ENCODE peak calls at places on chromosomes 12 and 14, in nine cellular contexts. One of them, this sample, is unnamed.
A peak's percentile ranks its signal among the peaks of the same experiment; 100 is the strongest.

GRCh38 chr14:33229269-33229924 is 290.7 kb downstream of the NPAS3 start:
- DNase-seq in CD4-positive, alpha-beta T cell: no peak
- DNase-seq in cardiac muscle cell: peak; percentile 18
- DNase-seq in CD8-positive, alpha-beta T cell: no peak
- DNase-seq in OCI-LY7: no peak
- DNase-seq in cardiac fibroblast: no peak
- DNase-seq in A549: no peak
- DNase-seq in heart left ventricle: no peak
- DNase-seq in omental fat pad: no peak
- DNase-seq in this sample: no peak

GRCh38 chr12:20194171-20194570 is 174.2 kb upstream of the PDE3A start:
- DNase-seq in OCI-LY7: no peak
- DNase-seq in CD8-positive, alpha-beta T cell: no peak
- DNase-seq in omental fat pad: no peak
- DNase-seq in cardiac muscle cell: peak; percentile 69
- DNase-seq in CD4-positive, alpha-beta T cell: no peak
- DNase-seq in heart left ventricle: no peak
- DNase-seq in cardiac fibroblast: peak; percentile 32
- DNase-seq in A549: no peak
- DNase-seq in this sample: no peak

GRCh38 chr12:12506541-12506940 is 56.1 kb downstream of the DUSP16 start:
- DNase-seq in heart left ventricle: peak; percentile 43
- DNase-seq in omental fat pad: no peak
- DNase-seq in CD4-positive, alpha-beta T cell: no peak
- DNase-seq in cardiac fibroblast: peak; percentile 60
- DNase-seq in CD8-positive, alpha-beta T cell: no peak
- DNase-seq in A549: no peak
- DNase-seq in cardiac muscle cell: peak; percentile 66
- DNase-seq in OCI-LY7: no peak
- DNase-seq in this sample: no peak

GRCh38 chr14:72503696-72504368 is 390.1 kb downstream of the DPF3 start:
- DNase-seq in A549: no peak
- DNase-seq in heart left ventricle: no peak
- DNase-seq in cardiac fibroblast: peak; percentile 64
- DNase-seq in CD8-positive, alpha-beta T cell: no peak
- DNase-seq in OCI-LY7: no peak
- DNase-seq in omental fat pad: no peak
- DNase-seq in CD4-positive, alpha-beta T cell: no peak
- DNase-seq in cardiac muscle cell: peak; percentile 12
- DNase-seq in this sample: no peak

GRCh38 chr12:124745468-124745890 is 118.2 kb downstream of the SCARB1 start:
- DNase-seq in heart left ventricle: no peak
- DNase-seq in omental fat pad: no peak
- DNase-seq in cardiac fibroblast: no peak
- DNase-seq in A549: no peak
- DNase-seq in CD4-positive, alpha-beta T cell: no peak
- DNase-seq in OCI-LY7: no peak
- DNase-seq in CD8-positive, alpha-beta T cell: no peak
- DNase-seq in cardiac muscle cell: no peak
- DNase-seq in this sample: no peak

GRCh38 chr12:2453076-2453806 is 341.5 kb upstream of the FKBP4 start:
- DNase-seq in omental fat pad: no peak
- DNase-seq in OCI-LY7: no peak
- DNase-seq in CD8-positive, alpha-beta T cell: no peak
- DNase-seq in cardiac muscle cell: no peak
- DNase-seq in heart left ventricle: no peak
- DNase-seq in CD4-positive, alpha-beta T cell: no peak
- DNase-seq in cardiac fibroblast: peak; percentile 61
- DNase-seq in A549: no peak
- DNase-seq in this sample: no peak

GRCh38 chr12:68043446-68043845 is 54.2 kb downstream of the IFNG-AS1 start:
- DNase-seq in heart left ventricle: no peak
- DNase-seq in omental fat pad: no peak
- DNase-seq in cardiac muscle cell: no peak
- DNase-seq in CD8-positive, alpha-beta T cell: no peak
- DNase-seq in CD4-positive, alpha-beta T cell: no peak
- DNase-seq in OCI-LY7: no peak
- DNase-seq in A549: no peak
- DNase-seq in cardiac fibroblast: no peak
- DNase-seq in this sample: no peak

GRCh38 chr12:79187032-79187431 is 322.5 kb downstream of the SYT1 start:
- DNase-seq in CD4-positive, alpha-beta T cell: no peak
- DNase-seq in cardiac muscle cell: no peak
- DNase-seq in heart left ventricle: no peak
- DNase-seq in omental fat pad: no peak
- DNase-seq in A549: no peak
- DNase-seq in CD8-positive, alpha-beta T cell: no peak
- DNase-seq in OCI-LY7: no peak
- DNase-seq in cardiac fibroblast: no peak
- DNase-seq in this sample: no peak

GRCh38 chr14:28895389-28895788 is 128.8 kb downstream of the FOXG1 start:
- DNase-seq in cardiac muscle cell: no peak
- DNase-seq in A549: no peak
- DNase-seq in omental fat pad: no peak
- DNase-seq in heart left ventricle: no peak
- DNase-seq in cardiac fibroblast: no peak
- DNase-seq in OCI-LY7: no peak
- DNase-seq in CD8-positive, alpha-beta T cell: no peak
- DNase-seq in CD4-positive, alpha-beta T cell: no peak
- DNase-seq in this sample: no peak

GRCh38 chr12:130715150-130715995 is 726 bp downstream of the RIMBP2 start:
- DNase-seq in heart left ventricle: no peak
- DNase-seq in cardiac muscle cell: no peak
- DNase-seq in CD4-positive, alpha-beta T cell: no peak
- DNase-seq in omental fat pad: no peak
- DNase-seq in A549: no peak
- DNase-seq in OCI-LY7: no peak
- DNase-seq in CD8-positive, alpha-beta T cell: no peak
- DNase-seq in cardiac fibroblast: no peak
- DNase-seq in this sample: no peak

GRCh38 chr12:105315130-105315529 is 15.4 kb upstream of the C12orf75 start:
- DNase-seq in CD8-positive, alpha-beta T cell: no peak
- DNase-seq in cardiac muscle cell: no peak
- DNase-seq in OCI-LY7: no peak
- DNase-seq in CD4-positive, alpha-beta T cell: no peak
- DNase-seq in heart left ventricle: no peak
- DNase-seq in cardiac fibroblast: no peak
- DNase-seq in omental fat pad: no peak
- DNase-seq in A549: no peak
- DNase-seq in this sample: no peak

GRCh38 chr14:79077096-79077495 is 906.9 kb downstream of the NRXN3 start:
- DNase-seq in OCI-LY7: no peak
- DNase-seq in A549: no peak
- DNase-seq in cardiac muscle cell: no peak
- DNase-seq in CD8-positive, alpha-beta T cell: no peak
- DNase-seq in omental fat pad: no peak
- DNase-seq in heart left ventricle: no peak
- DNase-seq in cardiac fibroblast: no peak
- DNase-seq in CD4-positive, alpha-beta T cell: no peak
- DNase-seq in this sample: no peak

GRCh38 chr14:61063461-61063860 is 82.4 kb downstream of the SLC38A6 start:
- DNase-seq in OCI-LY7: no peak
- DNase-seq in cardiac muscle cell: no peak
- DNase-seq in heart left ventricle: no peak
- DNase-seq in CD8-positive, alpha-beta T cell: no peak
- DNase-seq in CD4-positive, alpha-beta T cell: no peak
- DNase-seq in omental fat pad: no peak
- DNase-seq in cardiac fibroblast: no peak
- DNase-seq in A549: no peak
- DNase-seq in this sample: no peak

GRCh38 chr14:61064866-61065265 is 83.8 kb downstream of the SLC38A6 start:
- DNase-seq in heart left ventricle: no peak
- DNase-seq in omental fat pad: no peak
- DNase-seq in cardiac fibroblast: no peak
- DNase-seq in cardiac muscle cell: no peak
- DNase-seq in A549: no peak
- DNase-seq in CD8-positive, alpha-beta T cell: no peak
- DNase-seq in OCI-LY7: no peak
- DNase-seq in CD4-positive, alpha-beta T cell: no peak
- DNase-seq in this sample: no peak

GRCh38 chr14:61065671-61066070 is 84.6 kb downstream of the SLC38A6 start:
- DNase-seq in OCI-LY7: no peak
- DNase-seq in CD4-positive, alpha-beta T cell: no peak
- DNase-seq in heart left ventricle: no peak
- DNase-seq in cardiac fibroblast: no peak
- DNase-seq in omental fat pad: no peak
- DNase-seq in A549: no peak
- DNase-seq in cardiac muscle cell: no peak
- DNase-seq in CD8-positive, alpha-beta T cell: no peak
- DNase-seq in this sample: no peak

DNA sequence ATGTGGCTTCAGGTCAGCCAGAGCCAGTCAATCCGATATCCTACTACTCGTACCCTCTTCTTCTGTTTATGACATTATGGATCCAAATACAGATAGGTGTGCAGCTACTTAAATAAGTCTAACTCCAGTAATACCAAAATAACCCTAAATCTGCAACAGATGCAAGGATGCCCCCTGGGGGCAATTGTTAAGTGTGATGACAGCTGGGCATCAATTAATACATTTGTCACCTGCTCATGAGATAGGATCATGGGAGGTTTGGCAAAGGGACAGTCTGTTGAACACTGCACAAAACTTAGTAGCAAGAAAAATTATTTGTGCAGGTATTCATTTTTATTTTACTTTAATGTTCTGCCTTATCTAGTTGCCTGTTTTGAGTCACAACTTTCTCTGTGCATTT is 83.2 kb downstream of the SLC38A6 start:
- DNase-seq in CD8-positive, alpha-beta T cell: no peak
- DNase-seq in cardiac muscle cell: no peak
- DNase-seq in OCI-LY7: peak; percentile 20
- DNase-seq in CD4-positive, alpha-beta T cell: no peak
- DNase-seq in A549: no peak
- DNase-seq in heart left ventricle: no peak
- DNase-seq in cardiac fibroblast: no peak
- DNase-seq in omental fat pad: no peak
- DNase-seq in this sample: no peak
- TF ChIP-seq CTCF in CD8-positive, alpha-beta T cell: no peak
- TF ChIP-seq CTCF in cardiac muscle cell: no peak
- TF ChIP-seq CTCF in OCI-LY7: peak; percentile 68
- TF ChIP-seq CTCF in CD4-positive, alpha-beta T cell: no peak
- TF ChIP-seq CTCF in A549: peak; percentile 5
- TF ChIP-seq CTCF in heart left ventricle: no peak
- TF ChIP-seq CTCF in cardiac fibroblast: no peak
- TF ChIP-seq CTCF in omental fat pad: no peak
- TF ChIP-seq CTCF in this sample: no peak

DNA sequence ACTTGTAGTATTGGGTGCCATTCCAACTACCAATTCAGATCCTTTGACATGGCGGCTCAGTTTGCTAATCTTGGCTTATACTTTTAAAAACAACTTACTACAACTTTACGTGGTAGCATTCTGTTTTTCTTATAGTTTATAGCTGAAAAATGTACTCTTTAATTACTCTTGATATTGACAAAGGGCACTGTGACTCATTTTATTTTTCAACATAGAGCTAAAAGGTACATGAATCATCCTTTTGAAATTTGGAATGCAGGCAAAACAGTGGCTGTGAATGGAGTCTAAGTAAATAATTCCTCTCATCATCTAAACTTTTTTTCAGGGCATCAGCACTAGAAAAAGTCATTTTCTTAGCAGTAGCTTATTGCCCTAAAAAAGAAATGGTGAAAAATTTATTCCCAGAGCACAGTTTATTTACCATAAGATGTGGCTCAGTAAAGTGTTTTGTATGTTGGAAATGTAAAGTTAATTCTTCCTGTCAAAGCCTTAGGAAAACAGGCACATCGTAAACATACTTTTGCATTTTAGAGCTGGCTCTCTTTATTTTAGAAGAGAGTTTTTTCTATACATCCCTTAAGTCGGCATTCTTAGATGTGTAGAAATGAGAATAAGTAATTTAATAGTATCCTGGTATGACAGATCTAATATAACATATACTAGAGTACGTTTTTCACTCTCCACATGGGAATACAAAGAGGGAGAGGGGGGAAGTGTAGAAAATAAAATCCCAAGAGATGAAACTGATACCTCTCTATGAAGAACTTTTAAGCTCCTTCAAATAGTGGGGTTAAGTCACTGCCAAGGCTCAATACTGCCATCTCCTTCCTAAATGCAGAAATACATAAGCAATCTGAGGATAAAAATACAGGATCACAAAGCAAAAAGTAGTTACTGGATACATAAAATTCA is 55.2 kb downstream of the SLC25A21 start:
- DNase-seq in CD8-positive, alpha-beta T cell: no peak
- DNase-seq in CD4-positive, alpha-beta T cell: no peak
- DNase-seq in cardiac muscle cell: no peak
- DNase-seq in heart left ventricle: no peak
- DNase-seq in cardiac fibroblast: peak; percentile 90
- DNase-seq in OCI-LY7: no peak
- DNase-seq in A549: peak; percentile 40
- DNase-seq in omental fat pad: no peak
- DNase-seq in this sample: no peak
- TF ChIP-seq CTCF in CD8-positive, alpha-beta T cell: no peak
- TF ChIP-seq CTCF in CD4-positive, alpha-beta T cell: no peak
- TF ChIP-seq CTCF in cardiac muscle cell: no peak
- TF ChIP-seq CTCF in heart left ventricle: no peak
- TF ChIP-seq CTCF in cardiac fibroblast: peak; percentile 71
- TF ChIP-seq CTCF in OCI-LY7: peak; percentile 16
- TF ChIP-seq CTCF in A549: peak; percentile 65
- TF ChIP-seq CTCF in omental fat pad: no peak
- TF ChIP-seq CTCF in this sample: no peak

GRCh38 chr12:14113031-14113430 is 131.6 kb upstream of the GRIN2B start:
- DNase-seq in OCI-LY7: no peak
- DNase-seq in heart left ventricle: no peak
- DNase-seq in cardiac muscle cell: no peak
- DNase-seq in A549: no peak
- DNase-seq in CD8-positive, alpha-beta T cell: no peak
- DNase-seq in CD4-positive, alpha-beta T cell: no peak
- DNase-seq in cardiac fibroblast: no peak
- DNase-seq in omental fat pad: no peak
- DNase-seq in this sample: no peak

GRCh38 chr12:14108702-14109101 is 127.3 kb upstream of the GRIN2B start:
- DNase-seq in heart left ventricle: no peak
- DNase-seq in cardiac fibroblast: no peak
- DNase-seq in omental fat pad: no peak
- DNase-seq in CD8-positive, alpha-beta T cell: no peak
- DNase-seq in CD4-positive, alpha-beta T cell: no peak
- DNase-seq in OCI-LY7: no peak
- DNase-seq in cardiac muscle cell: no peak
- DNase-seq in A549: no peak
- DNase-seq in this sample: no peak

GRCh38 chr12:14111230-14111865 is 129.9 kb upstream of the GRIN2B start:
- DNase-seq in omental fat pad: no peak
- DNase-seq in A549: peak; percentile 8
- DNase-seq in heart left ventricle: no peak
- DNase-seq in CD4-positive, alpha-beta T cell: no peak
- DNase-seq in CD8-positive, alpha-beta T cell: no peak
- DNase-seq in cardiac fibroblast: no peak
- DNase-seq in OCI-LY7: peak; percentile 96
- DNase-seq in cardiac muscle cell: no peak
- DNase-seq in this sample: no peak
- TF ChIP-seq CTCF in omental fat pad: no peak
- TF ChIP-seq CTCF in A549: peak; percentile 10
- TF ChIP-seq CTCF in heart left ventricle: no peak
- TF ChIP-seq CTCF in CD4-positive, alpha-beta T cell: no peak
- TF ChIP-seq CTCF in CD8-positive, alpha-beta T cell: no peak
- TF ChIP-seq CTCF in cardiac fibroblast: no peak
- TF ChIP-seq CTCF in OCI-LY7: peak; percentile 89
- TF ChIP-seq CTCF in cardiac muscle cell: no peak
- TF ChIP-seq CTCF in this sample: no peak

DNA sequence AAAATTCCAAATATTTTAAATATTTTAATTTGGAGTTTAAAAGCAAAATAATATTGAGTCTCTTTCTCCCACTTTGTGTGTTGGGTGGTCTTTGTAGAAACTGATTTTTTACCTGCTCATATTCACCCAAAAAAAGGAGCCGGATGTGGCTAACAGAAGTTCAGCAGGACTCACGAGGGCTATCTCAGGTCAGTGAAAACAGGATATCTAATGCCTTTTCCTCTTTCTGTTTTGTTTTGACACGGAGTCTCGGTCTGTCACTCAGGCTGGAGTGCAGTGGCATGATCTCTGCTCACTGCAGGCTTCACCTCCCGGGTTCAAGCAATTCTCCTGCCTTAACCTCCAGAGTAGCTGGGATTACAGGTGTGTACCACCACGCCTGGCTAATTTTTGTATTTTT is 30.8 kb downstream of the COA8 start:
- DNase-seq in heart left ventricle: no peak
- DNase-seq in CD4-positive, alpha-beta T cell: no peak
- DNase-seq in cardiac muscle cell: no peak
- DNase-seq in cardiac fibroblast: no peak
- DNase-seq in omental fat pad: no peak
- DNase-seq in OCI-LY7: peak; percentile 73
- DNase-seq in CD8-positive, alpha-beta T cell: no peak
- DNase-seq in A549: no peak
- DNase-seq in this sample: no peak
- TF ChIP-seq CTCF in heart left ventricle: no peak
- TF ChIP-seq CTCF in CD4-positive, alpha-beta T cell: no peak
- TF ChIP-seq CTCF in cardiac muscle cell: no peak
- TF ChIP-seq CTCF in cardiac fibroblast: no peak
- TF ChIP-seq CTCF in omental fat pad: no peak
- TF ChIP-seq CTCF in OCI-LY7: no peak
- TF ChIP-seq CTCF in CD8-positive, alpha-beta T cell: no peak
- TF ChIP-seq CTCF in A549: no peak
- TF ChIP-seq CTCF in this sample: no peak